ENCODE peak calls at places on chromosome 3, in seven cellular contexts. X is tibial nerve, F is SK-N-SH, T is sigmoid colon, I is ovary, H is transverse colon, W is stomach. Y is an unnamed sample. For H3K36me3, the result is how much of the 10 kb centered on the place peaks cover.

GRCh38 chr3:19644405-19644804 is 289.6 kb downstream of the EFHB start:
- DNase-seq in X (no peak), F (no peak), T (no peak), I (no peak), H (no peak), W (no peak), Y (no peak)

GRCh38 chr3:39254806-39255449 is 24.9 kb downstream of the CX3CR1 start:
- DNase-seq in X (no peak), F (no peak), T (no peak), I (no peak), H (no peak), W (no peak), Y (no peak)

GRCh38 chr3:3170998-3171397 is 8.5 kb downstream of the CRBN start:
- DNase-seq in X (no peak), F (peak), T (no peak), I (no peak), H (no peak), W (no peak), Y (no peak)

GRCh38 chr3:42822828-42823227 is 13.6 kb downstream of the ACKR2 start:
- DNase-seq in X (no peak), F (no peak), T (no peak), I (no peak), H (no peak), W (no peak), Y (no peak)

GRCh38 chr3:49805367-49805782 is 2.3 kb downstream of the INKA1 start:
- DNase-seq in X (peak), F (peak), T (peak), I (peak), H (peak), W (peak), Y (no peak)

GRCh38 chr3:86785381-86785780 is 205.6 kb downstream of the VGLL3 start:
- DNase-seq in X (no peak), F (no peak), T (no peak), I (no peak), H (no peak), W (no peak), Y (no peak)

GRCh38 chr3:29925150-29925549 is 644.3 kb downstream of the RBMS3 start:
- DNase-seq in X (no peak), F (no peak), T (no peak), I (no peak), H (no peak), W (no peak), Y (no peak)

GRCh38 chr3:63029326-63029725 is 154.1 kb upstream of the CADPS start:
- DNase-seq in X (no peak), F (no peak), T (no peak), I (no peak), H (no peak), W (no peak), Y (no peak)

GRCh38 chr3:12479919-12480425 is 4.3 kb upstream of the TSEN2 start:
- DNase-seq in X (no peak), F (peak), T (no peak), I (no peak), H (peak), W (peak), Y (no peak)

GRCh38 chr3:22587446-22587845 is 615.7 kb upstream of the UBE2E2 start:
- DNase-seq in X (no peak), F (no peak), T (no peak), I (no peak), H (no peak), W (no peak), Y (no peak)

GRCh38 chr3:184349563-184350470 is 11.6 kb downstream of the CLCN2 start:
- DNase-seq in X (no peak), F (no peak), T (no peak), I (no peak), H (no peak), W (no peak), Y (no peak)

GRCh38 chr3:177772908-177773557 is 575.8 kb upstream of the TBL1XR1 start:
- DNase-seq in X (no peak), F (no peak), T (no peak), I (no peak), H (no peak), W (no peak), Y (no peak)

GRCh38 chr3:50603261-50604109 is 8.1 kb downstream of the CISH start:
- DNase-seq in X (no peak), F (no peak), T (no peak), I (peak), H (no peak), W (no peak), Y (no peak)

GRCh38 chr3:133573629-133574194 is at the start of gene CDV3:
- DNase-seq in X (no peak), F (peak), T (no peak), I (no peak), H (no peak), W (no peak), Y (no peak)

GRCh38 chr3:158094235-158094916 is 11.8 kb downstream of the SHOX2 start:
- DNase-seq in X (no peak), F (no peak), T (no peak), I (no peak), H (no peak), W (no peak), Y (no peak)

GRCh38 chr3:34206996-34207395 is 408.6 kb downstream of the PDCD6IP start:
- DNase-seq in X (no peak), F (no peak), T (no peak), I (no peak), H (no peak), W (no peak), Y (no peak)

GRCh38 chr3:135497979-135498378 is 467.5 kb upstream of the PPP2R3A start:
- DNase-seq in X (no peak), F (no peak), T (no peak), I (no peak), H (no peak), W (no peak), Y (no peak)

GRCh38 chr3:184168363-184169120 is 6.1 kb upstream of the AP2M1 start:
- DNase-seq in X (no peak), F (no peak), T (no peak), I (no peak), H (no peak), W (no peak), Y (no peak)

GRCh38 chr3:49716691-49717538 is 2.6 kb downstream of the AMIGO3 start:
- DNase-seq in X (no peak), F (peak), T (peak), I (no peak), H (no peak), W (no peak), Y (no peak)

GRCh38 chr3:58408906-58409305 is 24.7 kb downstream of the PDHB start:
- DNase-seq in X (no peak), F (no peak), T (no peak), I (no peak), H (no peak), W (no peak), Y (no peak)

GRCh38 chr3:141410408-141410807 is 42.1 kb downstream of the ZBTB38 start:
- DNase-seq in X (no peak), F (no peak), T (peak), I (peak), H (peak), W (no peak), Y (no peak)

GRCh38 chr3:123405936-123406510 is 42.9 kb downstream of the ADCY5 start:
- DNase-seq in X (no peak), F (no peak), T (no peak), I (peak), H (no peak), W (no peak), Y (no peak)

GRCh38 chr3:68999605-69000004 is 13.9 kb downstream of the EOGT start:
- DNase-seq in X (no peak), F (no peak), T (no peak), I (no peak), H (no peak), W (no peak), Y (no peak)

GRCh38 chr3:142961539-142961938 is 1.9 kb downstream of the PAQR9 start:
- DNase-seq in X (no peak), F (no peak), T (no peak), I (no peak), H (no peak), W (no peak), Y (no peak)

DNA sequence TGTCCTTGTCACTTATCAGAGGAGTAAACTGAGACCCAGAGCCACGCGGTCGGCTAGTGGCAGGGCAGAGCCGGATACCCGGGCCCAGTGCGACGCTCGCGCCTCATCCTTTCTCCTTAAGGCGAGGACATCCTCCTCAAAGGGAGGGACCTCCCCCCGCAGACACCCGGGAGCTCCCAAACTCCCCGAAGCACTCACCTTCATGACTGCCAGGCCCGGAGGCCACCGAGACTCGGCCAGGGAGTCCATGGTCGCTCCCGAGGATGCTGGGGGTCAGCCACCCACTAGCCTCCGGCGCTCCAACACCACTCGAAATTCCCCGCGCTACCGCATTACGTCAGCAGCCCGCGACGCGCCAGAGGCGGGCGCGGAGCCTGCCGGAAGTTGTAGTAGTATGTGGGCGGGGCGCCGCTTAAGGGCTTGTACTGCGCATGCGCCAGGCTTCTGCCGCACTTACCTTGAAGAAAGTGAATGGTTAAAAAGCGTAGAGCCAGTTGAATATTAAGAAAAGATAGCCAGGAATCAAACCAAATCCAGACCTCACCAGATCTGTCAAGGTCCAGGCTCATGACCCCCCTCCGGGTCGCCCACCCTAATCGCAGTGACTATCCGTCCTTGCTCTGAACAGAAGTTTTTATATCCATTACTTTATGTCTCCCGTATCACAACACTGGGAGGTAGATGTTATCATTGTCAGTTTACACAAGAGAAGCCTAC is at the start of gene RAD18:
- DNase-seq in X (peak), F (peak), T (peak), I (peak), H (peak), W (peak), Y (peak)
- TF ChIP-seq EP300 in X (peak), F (no peak), T (no peak), I (no peak), H (no peak), W (no peak), Y (no peak)

GRCh38 chr3:70963412-70963811 is 620.1 kb downstream of the FOXP1 start:
- DNase-seq in X (no peak), F (no peak), T (no peak), I (no peak), H (no peak), W (no peak), Y (no peak)
- H3K36me3 ChIP-seq in X (half or more), F (half or more), T (half or more), I (under half), H (under half), W (half or more), Y (half or more)

GRCh38 chr3:156788846-156789245 is 37.3 kb upstream of the LEKR1 start:
- DNase-seq in X (no peak), F (no peak), T (no peak), I (no peak), H (no peak), W (no peak), Y (no peak)

GRCh38 chr3:156792114-156792513 is 34.0 kb upstream of the LEKR1 start:
- DNase-seq in X (no peak), F (no peak), T (no peak), I (no peak), H (no peak), W (no peak), Y (no peak)

GRCh38 chr3:156787015-156787414 is 39.1 kb upstream of the LEKR1 start:
- DNase-seq in X (no peak), F (no peak), T (no peak), I (no peak), H (no peak), W (no peak), Y (no peak)

GRCh38 chr3:156790141-156790540 is 36.0 kb upstream of the LEKR1 start:
- DNase-seq in X (no peak), F (no peak), T (no peak), I (no peak), H (no peak), W (no peak), Y (no peak)

DNA sequence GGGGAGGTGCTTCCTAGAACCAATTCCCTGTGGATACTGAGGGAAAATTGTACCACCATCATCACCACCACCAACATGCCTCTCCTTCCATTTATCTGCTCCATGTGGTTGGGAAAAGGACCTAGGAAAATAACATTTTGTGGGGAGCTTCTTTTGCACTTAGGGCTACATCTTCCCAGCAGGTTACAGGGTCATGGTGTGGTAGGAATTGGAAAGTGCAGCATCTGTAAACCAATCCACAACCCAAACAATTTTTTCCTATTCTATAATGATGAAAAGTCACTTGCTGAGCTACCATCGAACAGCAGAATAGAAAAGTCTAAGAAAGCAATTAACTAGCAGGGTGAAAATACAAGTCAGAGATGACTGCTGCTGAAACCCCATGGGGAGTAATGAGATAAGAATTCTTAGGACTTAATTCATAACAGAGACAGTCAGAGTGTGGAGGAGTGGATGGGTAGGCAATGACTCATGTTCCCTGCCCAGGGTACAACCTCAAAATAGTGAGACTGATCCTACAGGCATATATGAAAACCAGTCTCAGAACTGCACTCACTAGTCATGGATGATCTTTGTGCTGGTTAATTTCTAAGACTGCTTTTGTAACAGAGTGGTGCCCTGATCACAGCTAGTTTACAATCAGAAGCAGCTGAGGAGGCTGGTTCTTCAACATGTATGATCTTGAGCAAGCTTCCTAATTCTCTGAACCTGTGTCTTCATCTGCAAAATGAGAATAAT is 38.1 kb upstream of the LEKR1 start:
- DNase-seq in X (no peak), F (peak), T (no peak), I (no peak), H (no peak), W (no peak), Y (no peak)
- TF ChIP-seq EP300 in X (no peak), F (no peak), T (no peak), I (no peak), H (no peak), W (no peak), Y (no peak)

DNA sequence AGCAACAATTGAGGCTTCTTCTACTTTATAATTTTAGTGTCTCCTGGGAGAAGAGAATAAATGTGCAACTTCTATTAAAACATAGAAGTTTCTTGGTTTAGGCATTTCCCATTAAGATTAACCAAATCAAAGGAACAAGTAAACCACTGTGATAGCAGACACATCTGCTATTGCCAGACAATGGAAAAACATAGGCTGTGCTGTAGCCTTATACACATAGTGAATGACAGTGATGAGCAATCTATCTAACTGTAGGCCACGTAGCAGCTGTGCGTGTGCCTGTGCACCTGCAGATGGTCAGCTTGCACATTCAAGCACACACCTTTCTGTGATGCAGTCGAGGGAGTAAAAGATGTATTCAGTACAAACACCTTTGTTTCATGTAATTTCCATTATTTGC is 32.7 kb downstream of the GNB4 start:
- DNase-seq in X (no peak), F (no peak), T (no peak), I (no peak), H (no peak), W (no peak), Y (no peak)
- H3K36me3 ChIP-seq in X (under half), F (under half), T (under half), I (under half), H (under half), W (under half), Y (under half)

DNA sequence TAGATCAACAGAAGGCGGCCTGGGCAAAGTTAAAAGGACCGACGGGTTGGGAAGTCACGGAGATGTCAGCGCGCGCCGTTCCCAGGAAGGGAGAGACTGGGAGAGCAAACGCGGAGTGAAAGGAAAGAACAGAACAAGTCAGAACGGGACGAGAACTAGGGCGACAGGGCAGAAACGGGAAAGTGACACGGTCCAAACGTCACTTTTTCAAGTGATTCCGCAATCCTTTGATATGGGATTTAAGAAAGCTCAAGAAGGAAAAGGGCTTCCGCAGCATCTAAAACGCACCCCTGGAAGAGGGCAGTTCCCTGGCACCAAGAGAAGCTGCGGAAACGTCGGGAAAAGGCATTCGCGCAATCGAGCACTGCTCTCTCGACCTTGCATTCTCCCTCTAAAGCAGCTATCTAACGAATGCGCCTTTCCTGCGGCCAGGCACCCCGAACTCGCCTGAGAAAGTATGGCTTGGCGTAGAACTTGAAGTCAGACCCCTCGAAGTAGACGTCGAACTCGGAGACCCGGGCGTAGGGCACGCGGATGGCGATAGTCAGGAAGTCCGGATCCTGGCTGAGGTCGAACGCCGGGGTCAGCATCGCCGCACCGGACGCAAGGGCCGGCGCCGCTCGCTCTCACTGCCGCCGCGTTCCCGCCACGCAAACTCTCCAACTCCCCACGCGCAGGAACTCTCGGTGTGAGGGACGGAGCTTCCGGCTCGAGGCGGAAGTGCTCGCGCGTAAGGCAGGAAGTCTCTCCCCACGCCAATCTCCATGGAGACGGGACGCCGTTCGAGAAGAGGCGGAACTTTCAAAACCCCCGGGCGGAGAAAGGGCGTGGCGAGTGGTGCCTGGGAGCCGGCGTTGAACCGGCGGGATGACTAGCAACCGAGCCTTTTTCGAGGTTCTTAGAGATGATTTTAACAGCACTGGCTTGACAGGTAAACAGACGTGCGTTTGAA is at the start of gene SHQ1:
- DNase-seq in X (peak), F (peak), T (peak), I (peak), H (peak), W (peak), Y (peak)
- TF ChIP-seq EP300 in X (peak), F (no peak), T (no peak), I (no peak), H (no peak), W (no peak), Y (no peak)

DNA sequence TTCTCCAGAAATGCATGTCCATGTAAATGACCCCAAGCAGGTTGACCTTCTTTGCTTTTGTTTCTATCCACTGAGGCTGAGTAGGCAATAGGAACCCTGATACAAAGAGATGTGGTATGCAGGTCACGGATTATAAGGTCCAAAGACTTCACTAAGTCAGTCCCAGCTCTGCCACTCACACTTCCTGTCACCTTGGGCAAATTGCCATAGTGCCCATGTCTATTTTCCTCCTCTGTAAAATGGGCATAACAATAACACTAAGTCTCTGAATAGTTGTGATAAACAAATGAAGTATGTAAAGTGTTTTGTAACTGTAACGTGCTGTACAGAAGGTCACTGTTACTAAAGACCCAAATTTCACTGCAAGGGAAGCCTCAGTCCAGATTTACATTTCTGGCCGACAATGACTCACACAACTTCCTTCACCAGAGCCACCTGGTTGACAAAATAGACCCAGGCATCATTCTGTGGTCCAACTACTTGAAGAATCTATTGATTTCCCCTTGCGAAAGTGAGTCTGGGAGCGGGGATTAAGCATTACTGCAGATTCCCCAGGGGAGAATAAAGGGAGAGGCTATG is 175.4 kb upstream of the LPP start:
- DNase-seq in X (no peak), F (no peak), T (no peak), I (no peak), H (no peak), W (no peak), Y (no peak)
- H3K36me3 ChIP-seq in X (under half), F (under half), T (under half), I (under half), H (under half), W (under half), Y (under half)

GRCh38 chr3:191922570-191922969 is 461.6 kb downstream of the PYDC2 start:
- DNase-seq in X (no peak), F (no peak), T (no peak), I (no peak), H (no peak), W (no peak), Y (no peak)

GRCh38 chr3:191915717-191916116 is 454.8 kb downstream of the PYDC2 start:
- DNase-seq in X (no peak), F (no peak), T (no peak), I (no peak), H (no peak), W (no peak), Y (no peak)

GRCh38 chr3:191919627-191920026 is 458.7 kb downstream of the PYDC2 start:
- DNase-seq in X (no peak), F (no peak), T (no peak), I (no peak), H (no peak), W (no peak), Y (no peak)
- TF ChIP-seq EP300 in X (no peak), F (no peak), T (no peak), I (no peak), H (no peak), W (no peak), Y (no peak)

DNA sequence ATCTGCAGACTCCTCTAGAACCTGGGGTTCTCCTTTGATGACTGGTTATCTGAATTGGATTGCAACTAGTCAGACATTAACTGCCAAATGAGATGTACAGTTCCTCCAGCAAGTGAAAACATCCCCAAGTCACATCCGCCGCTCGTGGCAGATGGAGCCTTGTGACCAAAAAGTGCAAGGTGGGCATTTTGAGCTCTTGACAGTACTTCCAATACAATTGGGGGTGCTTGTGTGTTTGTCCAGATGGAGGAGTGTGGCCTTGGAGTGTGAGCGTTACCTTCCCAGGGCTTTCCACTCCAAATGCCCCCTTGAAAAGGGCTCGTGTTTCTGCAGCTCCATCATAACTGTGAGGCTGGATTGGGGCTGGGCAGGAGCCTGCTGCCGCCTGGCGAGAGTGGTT is 21.3 kb downstream of the MRPS25 start:
- DNase-seq in X (no peak), F (no peak), T (no peak), I (no peak), H (no peak), W (no peak), Y (no peak)
- H3K36me3 ChIP-seq in X (half or more), F (half or more), T (half or more), I (under half), H (under half), W (half or more), Y (half or more)